ENCODE peak calls at places on chromosomes 6 and 20, in six cellular contexts. One of them, this sample, is unnamed. For H3K9me3, the result is how much of the 10 kb centered on the place peaks cover.

GRCh38 chr6:118748311-118749062 is 97.1 kb upstream of the CEP85L start:
- DNase-seq in tibial nerve: no peak
- DNase-seq in PC-3: peak
- DNase-seq in pancreas: peak
- DNase-seq in vagina: peak
- DNase-seq in fibroblast of lung: peak
- DNase-seq in this sample: peak

GRCh38 chr6:121247386-121247785 is 86.9 kb downstream of the TBC1D32 start:
- DNase-seq in vagina: no peak
- DNase-seq in pancreas: no peak
- DNase-seq in fibroblast of lung: peak
- DNase-seq in PC-3: no peak
- DNase-seq in tibial nerve: no peak
- DNase-seq in this sample: no peak

GRCh38 chr6:30818426-30818841 is 65.9 kb upstream of the DDR1 start:
- DNase-seq in fibroblast of lung: peak
- DNase-seq in tibial nerve: no peak
- DNase-seq in vagina: no peak
- DNase-seq in PC-3: peak
- DNase-seq in pancreas: no peak
- DNase-seq in this sample: peak

GRCh38 chr20:38402089-38402488 is 33.0 kb downstream of the SNHG17 start:
- DNase-seq in pancreas: no peak
- DNase-seq in PC-3: no peak
- DNase-seq in tibial nerve: no peak
- DNase-seq in vagina: no peak
- DNase-seq in fibroblast of lung: no peak
- DNase-seq in this sample: no peak

GRCh38 chr20:59493926-59494325 is 110.4 kb upstream of the PHACTR3 start:
- DNase-seq in vagina: no peak
- DNase-seq in pancreas: no peak
- DNase-seq in fibroblast of lung: no peak
- DNase-seq in PC-3: no peak
- DNase-seq in tibial nerve: no peak
- DNase-seq in this sample: no peak

GRCh38 chr20:35698298-35699126 is 640 bp downstream of the NFS1 start:
- DNase-seq in pancreas: no peak
- DNase-seq in PC-3: no peak
- DNase-seq in tibial nerve: no peak
- DNase-seq in fibroblast of lung: no peak
- DNase-seq in vagina: peak
- DNase-seq in this sample: peak

GRCh38 chr20:50071039-50071888 is 41.7 kb downstream of the UBE2V1 start:
- DNase-seq in tibial nerve: peak
- DNase-seq in vagina: no peak
- DNase-seq in PC-3: peak
- DNase-seq in fibroblast of lung: peak
- DNase-seq in pancreas: peak
- DNase-seq in this sample: peak

GRCh38 chr20:58233881-58234528 is 5.6 kb upstream of the ANKRD60 start:
- DNase-seq in tibial nerve: no peak
- DNase-seq in PC-3: peak
- DNase-seq in pancreas: no peak
- DNase-seq in vagina: no peak
- DNase-seq in fibroblast of lung: no peak
- DNase-seq in this sample: peak

GRCh38 chr6:26122793-26123674 is 35.8 kb downstream of the HFE start:
- DNase-seq in vagina: peak
- DNase-seq in tibial nerve: peak
- DNase-seq in fibroblast of lung: peak
- DNase-seq in pancreas: peak
- DNase-seq in PC-3: peak
- DNase-seq in this sample: peak

GRCh38 chr6:36968266-36968977 is 13.9 kb downstream of the PI16 start:
- DNase-seq in pancreas: no peak
- DNase-seq in PC-3: no peak
- DNase-seq in tibial nerve: peak
- DNase-seq in vagina: no peak
- DNase-seq in fibroblast of lung: peak
- DNase-seq in this sample: no peak

GRCh38 chr6:47407295-47408281 is 70.0 kb upstream of the CD2AP start:
- DNase-seq in fibroblast of lung: no peak
- DNase-seq in PC-3: peak
- DNase-seq in tibial nerve: no peak
- DNase-seq in vagina: no peak
- DNase-seq in pancreas: no peak
- DNase-seq in this sample: no peak

GRCh38 chr6:134026597-134026996 is 25.8 kb downstream of the SLC2A12 start:
- DNase-seq in tibial nerve: no peak
- DNase-seq in fibroblast of lung: peak
- DNase-seq in vagina: no peak
- DNase-seq in PC-3: peak
- DNase-seq in pancreas: no peak
- DNase-seq in this sample: no peak

GRCh38 chr6:46677314-46677654 is 10.4 kb upstream of the TDRD6 start:
- DNase-seq in tibial nerve: no peak
- DNase-seq in vagina: no peak
- DNase-seq in fibroblast of lung: no peak
- DNase-seq in pancreas: no peak
- DNase-seq in PC-3: peak
- DNase-seq in this sample: peak

GRCh38 chr6:157224957-157225574 is 98.3 kb downstream of the TMEM242 start:
- DNase-seq in pancreas: no peak
- DNase-seq in fibroblast of lung: no peak
- DNase-seq in PC-3: no peak
- DNase-seq in vagina: peak
- DNase-seq in tibial nerve: no peak
- DNase-seq in this sample: no peak

GRCh38 chr6:133259561-133259960 is 18.4 kb downstream of the EYA4 start:
- DNase-seq in vagina: no peak
- DNase-seq in tibial nerve: no peak
- DNase-seq in fibroblast of lung: no peak
- DNase-seq in pancreas: no peak
- DNase-seq in PC-3: peak
- DNase-seq in this sample: no peak

DNA sequence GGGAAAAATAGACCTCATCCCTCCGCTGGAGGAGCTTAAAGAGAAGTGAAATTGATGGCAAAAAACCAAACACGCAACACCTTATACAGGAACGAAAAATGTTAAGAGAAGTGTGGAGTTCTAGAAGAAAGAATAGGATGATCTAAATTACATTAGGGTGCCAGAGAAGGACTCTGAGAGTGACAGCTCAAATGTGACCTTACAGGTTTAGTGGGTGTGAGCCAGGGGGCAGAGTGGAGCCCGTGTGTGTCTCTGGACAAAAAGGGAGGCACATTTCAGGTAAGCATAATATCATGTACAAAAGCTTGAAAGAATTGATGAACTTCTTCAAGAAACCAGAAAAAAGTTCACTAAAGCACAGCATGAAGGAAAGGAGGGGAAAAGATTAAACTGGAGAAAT is 20.8 kb downstream of the HLA-DRA start:
- DNase-seq in vagina: no peak
- DNase-seq in PC-3: peak
- DNase-seq in pancreas: no peak
- DNase-seq in tibial nerve: no peak
- DNase-seq in fibroblast of lung: no peak
- DNase-seq in this sample: no peak
- TF ChIP-seq CTCF in vagina: no peak
- TF ChIP-seq CTCF in PC-3: no peak
- TF ChIP-seq CTCF in pancreas: no peak
- TF ChIP-seq CTCF in tibial nerve: no peak
- TF ChIP-seq CTCF in fibroblast of lung: no peak
- TF ChIP-seq CTCF in this sample: no peak

GRCh38 chr6:167402195-167402686 is 77.4 kb downstream of the TTLL2 start:
- DNase-seq in tibial nerve: no peak
- DNase-seq in pancreas: no peak
- DNase-seq in vagina: peak
- DNase-seq in fibroblast of lung: no peak
- DNase-seq in PC-3: no peak
- DNase-seq in this sample: no peak

GRCh38 chr6:167405778-167406532 is 81.1 kb downstream of the TTLL2 start:
- DNase-seq in vagina: peak
- DNase-seq in pancreas: no peak
- DNase-seq in fibroblast of lung: no peak
- DNase-seq in PC-3: no peak
- DNase-seq in tibial nerve: no peak
- DNase-seq in this sample: no peak

GRCh38 chr6:167401525-167402194 is 76.8 kb downstream of the TTLL2 start:
- DNase-seq in pancreas: no peak
- DNase-seq in vagina: peak
- DNase-seq in tibial nerve: no peak
- DNase-seq in PC-3: no peak
- DNase-seq in fibroblast of lung: no peak
- DNase-seq in this sample: no peak

GRCh38 chr6:167403427-167403826 is 78.5 kb downstream of the TTLL2 start:
- DNase-seq in vagina: no peak
- DNase-seq in fibroblast of lung: no peak
- DNase-seq in tibial nerve: no peak
- DNase-seq in PC-3: no peak
- DNase-seq in pancreas: no peak
- DNase-seq in this sample: no peak

DNA sequence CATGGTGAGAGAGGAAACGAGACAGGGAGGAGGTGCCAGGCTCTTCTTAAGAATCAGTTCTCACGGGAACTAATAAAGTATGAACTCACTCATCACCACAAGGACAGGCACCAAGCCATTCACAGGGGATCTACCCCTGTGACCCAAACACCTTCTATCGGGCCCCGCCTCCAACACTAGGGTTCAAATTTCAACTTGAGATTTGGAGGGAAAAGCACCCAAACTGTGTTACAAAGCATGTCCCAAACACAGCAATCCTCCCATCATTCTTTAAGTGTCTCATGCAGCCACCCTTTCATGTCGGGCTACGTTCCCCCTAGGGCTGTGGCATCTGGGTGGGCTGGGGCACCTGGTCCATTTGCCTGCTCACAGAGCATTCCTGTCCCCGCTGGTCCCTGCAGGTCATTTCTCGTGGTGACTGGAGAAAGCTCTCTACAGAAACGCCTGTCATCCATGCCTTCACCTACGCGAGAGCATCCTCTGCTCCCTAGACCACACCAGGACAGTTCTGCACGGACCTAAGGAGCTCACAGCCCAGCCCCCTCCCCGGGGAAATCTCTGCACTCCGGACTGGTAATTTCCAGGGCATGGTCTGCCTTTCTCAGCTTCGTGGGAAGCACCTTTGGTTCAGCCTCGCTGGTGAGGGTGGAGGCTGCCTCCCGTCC is 79.6 kb downstream of the TTLL2 start:
- DNase-seq in pancreas: no peak
- DNase-seq in fibroblast of lung: no peak
- DNase-seq in tibial nerve: no peak
- DNase-seq in vagina: peak
- DNase-seq in PC-3: no peak
- DNase-seq in this sample: no peak
- H3K9me3 ChIP-seq in pancreas: under half
- H3K9me3 ChIP-seq in fibroblast of lung: under half
- H3K9me3 ChIP-seq in tibial nerve: under half
- H3K9me3 ChIP-seq in vagina: under half
- H3K9me3 ChIP-seq in PC-3: under half
- H3K9me3 ChIP-seq in this sample: under half

GRCh38 chr6:68200929-68201328 is 434.2 kb upstream of the ADGRB3 start:
- DNase-seq in fibroblast of lung: no peak
- DNase-seq in pancreas: no peak
- DNase-seq in vagina: no peak
- DNase-seq in tibial nerve: no peak
- DNase-seq in PC-3: no peak
- DNase-seq in this sample: no peak

GRCh38 chr6:68192988-68193387 is 442.1 kb upstream of the ADGRB3 start:
- DNase-seq in PC-3: no peak
- DNase-seq in vagina: no peak
- DNase-seq in fibroblast of lung: no peak
- DNase-seq in tibial nerve: no peak
- DNase-seq in pancreas: no peak
- DNase-seq in this sample: no peak

GRCh38 chr6:68194846-68195478 is 440.1 kb upstream of the ADGRB3 start:
- DNase-seq in pancreas: no peak
- DNase-seq in vagina: no peak
- DNase-seq in tibial nerve: no peak
- DNase-seq in fibroblast of lung: no peak
- DNase-seq in PC-3: peak
- DNase-seq in this sample: no peak

GRCh38 chr6:68197356-68197755 is 437.7 kb upstream of the ADGRB3 start:
- DNase-seq in tibial nerve: no peak
- DNase-seq in fibroblast of lung: no peak
- DNase-seq in vagina: no peak
- DNase-seq in PC-3: peak
- DNase-seq in pancreas: no peak
- DNase-seq in this sample: no peak

GRCh38 chr6:68196645-68197044 is 438.4 kb upstream of the ADGRB3 start:
- DNase-seq in tibial nerve: no peak
- DNase-seq in pancreas: no peak
- DNase-seq in PC-3: peak
- DNase-seq in fibroblast of lung: peak
- DNase-seq in vagina: no peak
- DNase-seq in this sample: peak
- TF ChIP-seq CTCF in tibial nerve: no peak
- TF ChIP-seq CTCF in pancreas: no peak
- TF ChIP-seq CTCF in PC-3: peak
- TF ChIP-seq CTCF in fibroblast of lung: no peak
- TF ChIP-seq CTCF in vagina: no peak
- TF ChIP-seq CTCF in this sample: peak

GRCh38 chr6:169981568-169981967 is 230.1 kb downstream of the ERMARD start:
- DNase-seq in fibroblast of lung: no peak
- DNase-seq in vagina: no peak
- DNase-seq in pancreas: no peak
- DNase-seq in PC-3: no peak
- DNase-seq in tibial nerve: no peak
- DNase-seq in this sample: no peak
- H3K9me3 ChIP-seq in fibroblast of lung: under half
- H3K9me3 ChIP-seq in vagina: under half
- H3K9me3 ChIP-seq in pancreas: under half
- H3K9me3 ChIP-seq in PC-3: under half
- H3K9me3 ChIP-seq in tibial nerve: under half
- H3K9me3 ChIP-seq in this sample: under half

GRCh38 chr6:131183427-131184095 is 48.3 kb downstream of the AKAP7 start:
- DNase-seq in pancreas: no peak
- DNase-seq in PC-3: no peak
- DNase-seq in fibroblast of lung: no peak
- DNase-seq in vagina: no peak
- DNase-seq in tibial nerve: no peak
- DNase-seq in this sample: no peak

GRCh38 chr6:131177996-131178395 is 42.7 kb downstream of the AKAP7 start:
- DNase-seq in vagina: no peak
- DNase-seq in tibial nerve: no peak
- DNase-seq in PC-3: no peak
- DNase-seq in fibroblast of lung: no peak
- DNase-seq in pancreas: no peak
- DNase-seq in this sample: no peak

GRCh38 chr6:131182991-131183425 is 47.7 kb downstream of the AKAP7 start:
- DNase-seq in tibial nerve: no peak
- DNase-seq in PC-3: peak
- DNase-seq in pancreas: no peak
- DNase-seq in vagina: no peak
- DNase-seq in fibroblast of lung: peak
- DNase-seq in this sample: peak
- TF ChIP-seq CTCF in tibial nerve: peak
- TF ChIP-seq CTCF in PC-3: peak
- TF ChIP-seq CTCF in pancreas: no peak
- TF ChIP-seq CTCF in vagina: no peak
- TF ChIP-seq CTCF in fibroblast of lung: peak
- TF ChIP-seq CTCF in this sample: peak

This sample was measured in A673.